ENCODE peak calls at places on chromosomes 7 and 10, in eight cellular contexts. G is endodermal cell, I is fibroblast of the aortic adventitia, W is foreskin fibroblast, O is glutamatergic neuron, R is choroid plexus epithelial cell, Z is tibial artery, S is AG04449. U is an unnamed sample.

GRCh38 chr10:79066460-79067240 is 2.1 kb upstream of the ZMIZ1 start:
- DNase-seq in G (peak; percentile 83), I (peak; percentile 49), W (peak; percentile 41), O (no peak), Z (no peak), R (peak; percentile 30), S (no peak), U (peak; percentile 33)

GRCh38 chr10:112616647-112617046 is 169.6 kb downstream of the VTI1A start:
- DNase-seq in S (no peak), R (no peak), G (no peak), W (no peak), O (no peak), I (no peak), Z (no peak), U (no peak)

GRCh38 chr7:80302078-80302477 is 167.4 kb downstream of the GNAI1 start:
- DNase-seq in O (no peak), W (no peak), G (no peak), S (no peak), R (peak; percentile 52), Z (no peak), I (no peak), U (no peak)

GRCh38 chr7:156173346-156173745 is 361.1 kb upstream of the SHH start:
- DNase-seq in G (peak; percentile 42), S (no peak), W (no peak), O (no peak), Z (no peak), I (no peak), R (no peak), U (no peak)

GRCh38 chr7:1643270-1644092 is 26.6 kb upstream of the ELFN1 start:
- DNase-seq in I (no peak), S (no peak), O (no peak), W (no peak), G (no peak), R (no peak), Z (no peak), U (no peak)

GRCh38 chr7:26508917-26509316 is 217.3 kb downstream of the SNX10 start:
- DNase-seq in G (no peak), O (no peak), R (no peak), W (no peak), S (no peak), Z (no peak), I (no peak), U (no peak)

GRCh38 chr10:124043310-124044142 is 49.9 kb downstream of the CHST15 start:
- DNase-seq in G (no peak), O (no peak), S (no peak), Z (peak; percentile 9), I (no peak), W (peak; percentile 19), R (peak; percentile 13), U (no peak)

GRCh38 chr7:4067874-4068273 is 614.2 kb upstream of the FOXK1 start:
- DNase-seq in O (no peak), G (peak; percentile 11), R (no peak), Z (no peak), W (no peak), I (no peak), S (no peak), U (no peak)

GRCh38 chr10:44353721-44354120 is 31.2 kb downstream of the CXCL12 start:
- DNase-seq in I (no peak), W (no peak), O (no peak), Z (no peak), G (no peak), R (no peak), S (no peak), U (no peak)

DNA sequence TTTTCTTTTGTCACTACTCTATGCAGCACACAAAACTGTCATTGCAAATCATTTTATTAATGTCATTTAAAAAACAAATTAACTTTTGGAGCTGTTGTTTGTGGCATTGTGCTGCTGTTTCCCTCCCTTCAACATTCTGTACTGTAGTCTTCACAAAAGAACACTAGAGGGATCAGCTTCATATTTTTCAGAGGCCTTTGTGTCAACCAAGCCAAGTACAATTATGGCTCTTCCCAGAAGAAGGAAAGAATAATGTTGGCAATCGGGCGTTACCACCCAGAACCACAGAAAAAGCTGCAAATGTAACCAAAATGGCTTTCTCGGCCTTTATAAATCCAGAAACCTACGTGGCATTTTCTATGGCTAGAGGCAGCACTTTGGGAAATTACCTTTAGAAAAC is 98.9 kb upstream of the COL1A2 start:
- DNase-seq in I (peak; percentile 94), O (no peak), W (peak; percentile 89), R (peak; percentile 91), G (no peak), Z (no peak), S (no peak), U (no peak)
- TF ChIP-seq CTCF in I (peak; percentile 74), O (no peak), W (peak; percentile 77), R (peak; percentile 78), G (peak; percentile 65), Z (peak; percentile 85), S (peak; percentile 53), U (no peak)

GRCh38 chr7:66013938-66014337 is 31.9 kb upstream of the GUSB start:
- DNase-seq in R (peak; percentile 85), O (peak; percentile 59), Z (peak; percentile 23), I (peak; percentile 65), S (peak; percentile 3), G (peak; percentile 76), W (peak; percentile 75), U (peak; percentile 45)
- TF ChIP-seq CTCF in R (peak; percentile 89), O (peak; percentile 20), Z (no peak), I (peak; percentile 68), S (peak; percentile 70), G (peak; percentile 68), W (peak; percentile 76), U (peak; percentile 30)

GRCh38 chr10:25565570-25565969 is 368.5 kb upstream of the MYO3A start:
- DNase-seq in G (peak; percentile 55), W (no peak), O (no peak), S (no peak), R (no peak), I (no peak), Z (no peak), U (no peak)
- TF ChIP-seq CTCF in G (no peak), W (no peak), O (no peak), S (no peak), R (no peak), I (no peak), Z (no peak), U (no peak)

GRCh38 chr10:4947039-4947634 is 16.1 kb upstream of the AKR1C1 start:
- DNase-seq in Z (no peak), O (no peak), S (peak; percentile 21), G (no peak), R (peak; percentile 59), I (peak; percentile 71), W (peak; percentile 60), U (no peak)
- TF ChIP-seq CTCF in Z (peak; percentile 11), O (no peak), S (no peak), G (no peak), R (no peak), I (no peak), W (no peak), U (no peak)

GRCh38 chr10:93703066-93703465 is 674 bp upstream of the FRA10AC1 start:
- DNase-seq in G (no peak), Z (no peak), O (no peak), R (peak; percentile 13), W (no peak), S (no peak), I (peak; percentile 31), U (no peak)

GRCh38 chr10:93701903-93702277 is 502 bp downstream of the FRA10AC1 start:
- DNase-seq in S (peak; percentile 7), Z (peak; percentile 36), I (peak; percentile 63), G (peak; percentile 54), W (peak; percentile 50), R (peak; percentile 66), O (no peak), U (no peak)

GRCh38 chr10:93695720-93696119 is 6.7 kb downstream of the FRA10AC1 start:
- DNase-seq in Z (no peak), S (no peak), W (no peak), O (no peak), G (no peak), I (no peak), R (peak; percentile 4), U (no peak)

GRCh38 chr10:93702278-93703001 is at the start of gene FRA10AC1:
- DNase-seq in S (peak; percentile 65), W (peak; percentile 97), O (peak; percentile 97), R (peak; percentile 96), I (peak; percentile 95), G (peak; percentile 98), Z (peak; percentile 94), U (peak; percentile 94)

GRCh38 chr10:93697207-93697606 is 5.2 kb downstream of the FRA10AC1 start:
- DNase-seq in Z (no peak), S (no peak), R (no peak), W (no peak), O (no peak), I (no peak), G (no peak), U (no peak)
- TF ChIP-seq CTCF in Z (no peak), S (no peak), R (no peak), W (no peak), O (no peak), I (no peak), G (peak; percentile 54), U (no peak)

DNA sequence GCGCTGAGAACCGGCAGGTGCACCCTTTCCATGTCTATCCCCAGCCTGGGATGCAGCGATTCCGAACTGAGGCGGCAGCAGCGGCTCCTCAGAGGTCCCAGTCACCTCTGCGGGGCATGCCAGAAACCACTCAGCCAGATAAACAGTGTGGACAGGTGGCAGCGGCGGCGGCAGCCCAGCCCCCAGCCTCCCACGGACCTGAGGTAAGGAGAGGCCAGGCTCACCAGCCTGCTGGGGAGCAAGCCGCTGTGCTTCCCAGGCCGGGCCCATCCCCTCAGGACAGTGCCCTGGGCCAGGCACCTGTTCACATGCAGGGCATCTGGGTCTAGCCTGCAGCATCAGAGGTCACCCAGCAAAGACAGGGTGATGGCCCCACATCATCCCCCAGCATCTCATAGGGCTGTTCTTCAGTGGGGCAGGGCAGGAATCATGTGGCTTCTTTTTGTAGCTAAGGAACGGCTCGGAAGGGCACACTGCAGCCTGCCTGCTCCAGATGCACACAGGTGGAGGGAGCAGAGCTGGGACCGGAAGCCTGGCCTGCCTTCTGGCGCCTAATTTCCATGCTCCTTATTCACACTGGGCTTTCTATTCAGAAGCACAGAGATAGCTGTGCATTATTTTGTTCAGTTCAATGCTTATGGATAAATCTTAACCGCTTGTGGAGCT is 18.9 kb downstream of the BAG3 start:
- DNase-seq in R (no peak), W (no peak), G (no peak), Z (no peak), O (no peak), S (no peak), I (no peak), U (no peak)
- TF ChIP-seq CTCF in R (no peak), W (no peak), G (no peak), Z (no peak), O (no peak), S (no peak), I (no peak), U (no peak)

DNA sequence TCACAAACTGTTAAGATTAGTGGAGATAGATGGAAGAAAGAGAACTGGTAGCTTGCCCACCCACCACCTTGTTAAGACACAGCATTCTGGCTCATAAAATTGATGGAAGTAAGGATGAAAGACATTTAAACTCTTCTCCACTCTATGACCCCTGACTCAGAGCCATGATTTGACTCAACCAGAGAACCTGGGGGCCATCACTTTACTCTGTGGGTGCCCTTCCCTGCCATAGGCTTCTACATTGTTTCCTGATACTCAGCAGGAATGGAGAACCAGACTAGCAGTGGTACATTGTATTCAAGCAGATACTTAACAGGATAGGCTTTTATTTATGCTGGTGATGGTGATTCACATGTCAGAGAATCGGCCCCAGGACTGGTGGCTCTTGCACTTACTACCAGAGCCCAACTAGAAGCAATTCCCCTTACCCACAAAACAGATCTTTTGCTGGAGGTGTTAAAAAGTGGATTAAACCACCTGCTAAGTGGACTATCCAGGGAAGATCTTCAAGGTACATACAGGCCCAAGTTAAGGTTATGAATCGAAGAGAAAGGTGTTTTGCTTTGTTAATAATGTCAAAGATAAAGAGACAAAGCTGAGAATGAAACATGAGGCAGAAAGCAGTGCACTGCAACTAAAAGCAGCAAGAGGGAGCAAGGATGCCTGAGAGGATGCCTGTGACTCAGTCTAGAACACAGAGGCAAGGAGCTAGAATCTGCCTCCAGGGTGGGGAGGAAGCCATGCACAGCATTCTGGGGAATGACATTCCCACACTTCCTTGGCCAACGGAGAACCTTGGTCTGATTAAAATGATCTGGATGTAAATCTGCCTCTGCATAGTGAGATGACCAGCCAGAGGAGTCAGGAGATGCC is 36.0 kb upstream of the GLI3 start:
- DNase-seq in O (no peak), S (no peak), G (peak; percentile 57), Z (no peak), W (peak; percentile 62), I (peak; percentile 31), R (peak; percentile 74), U (no peak)
- TF ChIP-seq CTCF in O (no peak), S (peak; percentile 46), G (peak; percentile 74), Z (no peak), W (peak; percentile 67), I (peak; percentile 53), R (peak; percentile 82), U (no peak)